ENCODE peak calls at places on chromosomes 11 and 22, in seven cellular contexts. C, N, O, Z, T, D and G are unnamed samples.

GRCh38 chr11:13166036-13166435 is 111.6 kb upstream of the BMAL1 start:
- DNase-seq in D (no peak), Z (no peak), O (no peak), C (no peak), N (no peak), T (no peak), G (peak)

GRCh38 chr11:47417712-47418111 is 8.5 kb downstream of the PSMC3 start:
- DNase-seq in O (no peak), Z (no peak), T (no peak), D (no peak), N (no peak), C (no peak), G (no peak)

GRCh38 chr11:87007938-87008337 is 29.8 kb upstream of the TMEM135 start:
- DNase-seq in C (no peak), O (no peak), N (peak), D (no peak), Z (no peak), T (no peak), G (peak)

GRCh38 chr11:100753562-100753961 is 66.5 kb downstream of the ARHGAP42 start:
- DNase-seq in C (no peak), Z (no peak), D (no peak), T (no peak), O (no peak), N (no peak), G (no peak)

GRCh38 chr11:8092587-8093424 is 11.8 kb downstream of the TUB start:
- DNase-seq in C (no peak), N (peak), D (peak), Z (peak), O (peak), T (no peak), G (peak)

GRCh38 chr22:41772645-41773044 is 27.8 kb upstream of the CCDC134 start:
- DNase-seq in T (no peak), D (no peak), C (no peak), N (no peak), O (no peak), Z (no peak), G (no peak)

GRCh38 chr11:70883973-70884688 is 368.2 kb downstream of the SHANK2 start:
- DNase-seq in D (no peak), O (no peak), N (peak), T (no peak), Z (no peak), C (no peak), G (no peak)

GRCh38 chr22:19120829-19121630 is 1.2 kb downstream of the DGCR2 start:
- DNase-seq in N (no peak), T (no peak), C (no peak), D (no peak), O (peak), Z (no peak), G (peak)

GRCh38 chr11:3022982-3023381 is 30.9 kb upstream of the NAP1L4 start:
- DNase-seq in T (no peak), Z (no peak), O (no peak), C (no peak), N (peak), D (no peak), G (peak)

GRCh38 chr22:26852176-26852575 is 194.8 kb downstream of the MIAT start:
- DNase-seq in T (no peak), D (no peak), O (no peak), N (no peak), Z (peak), C (peak), G (no peak)

GRCh38 chr11:110297726-110298297 is 1.4 kb upstream of the RDX start:
- DNase-seq in N (no peak), T (no peak), C (no peak), Z (no peak), D (no peak), O (no peak), G (peak)

GRCh38 chr11:75583710-75584658 is 21.9 kb downstream of the SERPINH1 start:
- DNase-seq in D (peak), N (peak), Z (peak), C (no peak), O (no peak), T (peak), G (peak)

GRCh38 chr11:119011476-119011875 is 6.7 kb downstream of the RPS25 start:
- DNase-seq in T (no peak), C (no peak), D (no peak), N (no peak), O (no peak), Z (no peak), G (no peak)

GRCh38 chr11:33542921-33543320 is 157.7 kb downstream of the C11orf91 start:
- DNase-seq in O (peak), D (peak), C (no peak), N (peak), T (no peak), Z (peak), G (peak)

GRCh38 chr11:29527391-29527936 is 489.4 kb downstream of the KCNA4 start:
- DNase-seq in T (no peak), C (no peak), D (no peak), Z (no peak), N (no peak), O (peak), G (peak)

GRCh38 chr11:86782781-86783180 is 17.6 kb upstream of the PRSS23 start:
- DNase-seq in D (no peak), Z (no peak), T (no peak), C (no peak), N (no peak), O (no peak), G (no peak)

GRCh38 chr11:68839953-68840641 is 1.6 kb downstream of the CPT1A start:
- DNase-seq in T (no peak), D (no peak), O (peak), N (no peak), Z (no peak), C (no peak), G (peak)

GRCh38 chr11:118916842-118917388 is 8.8 kb downstream of the BCL9L start:
- DNase-seq in Z (no peak), C (no peak), D (no peak), T (no peak), N (peak), O (no peak), G (peak)

GRCh38 chr11:92703431-92703830 is 266.0 kb upstream of the MTNR1B start:
- DNase-seq in N (no peak), Z (no peak), T (no peak), O (no peak), C (no peak), D (no peak), G (peak)

GRCh38 chr11:31246451-31247165 is 122.9 kb downstream of the DCDC1 start:
- DNase-seq in D (no peak), T (no peak), C (no peak), N (no peak), O (no peak), Z (no peak), G (peak)